ENCODE peak calls at places on chromosome 1, in nine cellular contexts. F, U, C, B, H, J, G, R and I are unnamed samples. For H3K4me1, the result is how much of the 10 kb centered on the place peaks cover.

GRCh38 chr1:164534863-164535590 is 24.0 kb upstream of the PBX1 start:
- DNase-seq in F (no peak), U (peak), C (no peak), B (no peak), H (no peak), J (no peak), G (no peak), R (no peak), I (no peak)

GRCh38 chr1:42931911-42932422 is 26.7 kb downstream of the SLC2A1 start:
- DNase-seq in F (no peak), U (no peak), C (peak), B (peak), H (peak), J (peak), G (no peak), R (peak), I (peak)

GRCh38 chr1:3919706-3920105 is 19.6 kb upstream of the C1orf174 start:
- DNase-seq in F (no peak), U (no peak), C (no peak), B (no peak), H (no peak), J (peak), G (no peak), R (no peak), I (no peak)

GRCh38 chr1:62420214-62420613 is 16.6 kb upstream of the USP1 start:
- DNase-seq in F (no peak), U (no peak), C (no peak), B (no peak), H (no peak), J (no peak), G (no peak), R (no peak), I (no peak)

GRCh38 chr1:152461544-152461943 is 47.5 kb upstream of the CRNN start:
- DNase-seq in F (no peak), U (no peak), C (peak), B (no peak), H (peak), J (no peak), G (peak), R (peak), I (peak)

GRCh38 chr1:46491500-46492268 is 2.0 kb downstream of the DMBX1 start:
- DNase-seq in F (no peak), U (no peak), C (no peak), B (no peak), H (no peak), J (no peak), G (no peak), R (no peak), I (no peak)

GRCh38 chr1:39085174-39085573 is 59.0 kb downstream of the NDUFS5 start:
- DNase-seq in F (no peak), U (no peak), C (no peak), B (no peak), H (no peak), J (no peak), G (no peak), R (no peak), I (no peak)

GRCh38 chr1:97489834-97490233 is 431.0 kb downstream of the DPYD start:
- DNase-seq in F (no peak), U (no peak), C (no peak), B (no peak), H (no peak), J (no peak), G (peak), R (no peak), I (no peak)

GRCh38 chr1:206784471-206784903 is 12.2 kb upstream of the IL10 start:
- DNase-seq in F (no peak), U (no peak), C (no peak), B (no peak), H (peak), J (no peak), G (no peak), R (peak), I (peak)

DNA sequence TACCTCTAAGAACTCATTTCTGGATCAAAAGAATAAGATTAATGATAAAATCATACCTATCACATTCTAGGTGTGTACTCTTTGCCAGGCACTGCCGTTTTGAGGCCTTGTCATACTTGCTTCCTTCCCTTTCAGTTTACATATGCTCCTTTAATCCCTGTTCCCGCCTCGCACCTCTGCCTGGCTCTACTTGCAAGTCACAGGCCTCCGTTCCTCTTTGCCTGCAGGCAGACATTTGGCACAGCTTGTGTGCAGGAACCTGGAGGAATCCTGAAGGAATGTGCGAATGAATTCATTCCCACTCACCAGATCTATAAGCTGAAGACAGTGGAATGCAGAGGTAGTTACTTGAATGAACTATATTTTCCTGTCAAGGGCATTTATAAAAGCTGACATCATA is 13.8 kb downstream of the WLS start:
- DNase-seq in F (no peak), U (peak), C (peak), B (peak), H (no peak), J (no peak), G (no peak), R (no peak), I (no peak)
- H3K4me1 ChIP-seq in F (under half), U (under half), C (half or more), B (under half), H (under half), J (under half), G (under half), R (under half), I (under half)

DNA sequence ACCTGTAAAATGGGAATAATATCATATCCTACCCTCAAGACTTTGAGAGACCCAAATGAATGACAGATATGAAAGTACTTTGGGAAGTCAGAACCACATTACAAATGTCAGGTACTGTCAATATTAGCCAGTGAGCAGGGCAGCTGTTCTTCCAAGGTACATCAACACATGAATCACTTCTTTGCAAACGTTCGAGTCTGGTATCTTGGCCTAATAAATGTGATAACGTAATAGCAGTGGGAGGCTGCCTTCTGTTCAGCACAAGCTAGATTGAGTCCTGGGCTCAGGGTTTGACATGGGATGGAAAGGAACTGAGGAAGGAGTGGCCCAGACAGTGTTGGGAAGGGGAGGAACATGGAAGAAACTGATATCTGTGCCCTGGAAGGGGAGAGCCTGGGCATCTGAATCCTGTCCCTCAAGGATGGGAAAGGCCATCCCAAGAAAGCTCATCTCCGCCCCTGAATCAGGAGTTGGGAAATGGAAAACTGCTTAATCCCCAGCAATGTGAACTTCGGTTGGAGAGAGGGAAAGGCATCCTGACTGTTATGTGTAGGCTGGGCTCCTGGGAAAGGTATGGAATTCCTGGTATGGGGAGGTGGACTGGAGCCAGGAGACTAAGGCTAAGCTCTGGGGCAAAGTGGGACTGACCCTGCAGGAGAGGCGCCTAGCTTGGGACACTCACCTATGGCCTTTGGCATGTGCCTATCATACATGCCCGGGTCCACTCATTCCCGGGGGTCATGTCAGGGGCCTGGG is 14.3 kb downstream of the KCNC4 start:
- DNase-seq in F (no peak), U (peak), C (no peak), B (no peak), H (no peak), J (no peak), G (no peak), R (no peak), I (no peak)
- H3K27ac ChIP-seq in F (no peak), U (no peak), C (no peak), B (no peak), H (no peak), J (no peak), G (no peak), R (no peak), I (no peak)

GRCh38 chr1:29324771-29325351 is 88.5 kb downstream of the PTPRU start:
- DNase-seq in F (no peak), U (peak), C (no peak), B (no peak), H (no peak), J (peak), G (no peak), R (no peak), I (no peak)
- H3K4me3 ChIP-seq in F (no peak), U (no peak), C (no peak), B (no peak), H (no peak), J (no peak), G (no peak), R (no peak), I (no peak)

GRCh38 chr1:12341667-12342066 is 111.8 kb downstream of the VPS13D start:
- DNase-seq in F (no peak), U (no peak), C (no peak), B (no peak), H (peak), J (no peak), G (no peak), R (peak), I (no peak)

GRCh38 chr1:12342261-12343003 is 112.6 kb downstream of the VPS13D start:
- DNase-seq in F (no peak), U (peak), C (peak), B (no peak), H (no peak), J (no peak), G (no peak), R (no peak), I (no peak)

GRCh38 chr1:12344611-12345299 is 114.9 kb downstream of the VPS13D start:
- DNase-seq in F (peak), U (no peak), C (no peak), B (no peak), H (no peak), J (peak), G (no peak), R (no peak), I (no peak)

GRCh38 chr1:12345350-12346217 is 115.8 kb downstream of the VPS13D start:
- DNase-seq in F (no peak), U (no peak), C (no peak), B (no peak), H (peak), J (no peak), G (no peak), R (peak), I (no peak)

DNA sequence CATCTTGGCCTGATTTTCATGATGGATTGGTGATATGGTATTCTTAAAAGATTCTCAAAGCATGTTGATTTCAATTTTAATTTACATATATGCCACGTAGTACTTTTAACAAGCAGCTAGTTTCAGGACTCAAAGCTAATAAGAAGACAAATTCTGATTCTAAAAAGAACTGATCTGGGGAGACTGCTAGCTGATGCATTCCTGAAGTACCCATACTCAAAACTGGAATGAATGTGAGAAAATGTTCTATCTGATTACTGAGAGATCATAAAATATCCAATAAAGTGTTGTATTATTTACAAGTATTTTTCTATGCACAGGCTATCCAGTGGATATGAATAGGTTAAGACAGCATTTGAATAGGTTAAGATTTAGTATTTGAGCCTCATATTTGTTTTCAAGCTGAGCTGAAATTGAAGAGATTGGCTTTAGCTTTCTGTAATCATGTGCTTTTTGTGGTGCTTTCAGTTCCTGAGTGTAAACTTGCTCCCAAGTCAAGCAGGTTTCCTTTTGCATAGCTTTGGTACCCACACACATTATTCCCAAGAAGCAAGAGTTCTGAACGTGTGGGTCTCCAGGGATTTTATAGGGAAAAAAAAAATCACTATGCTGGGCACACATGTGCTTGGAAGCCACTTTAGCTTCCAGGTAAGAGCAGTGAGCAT is 114.1 kb downstream of the VPS13D start:
- DNase-seq in F (no peak), U (no peak), C (no peak), B (no peak), H (no peak), J (no peak), G (no peak), R (no peak), I (no peak)
- H3K4me1 ChIP-seq in F (under half), U (under half), C (half or more), B (under half), H (under half), J (under half), G (under half), R (half or more), I (under half)

GRCh38 chr1:160410412-160411005 is 10.1 kb downstream of the VANGL2 start:
- DNase-seq in F (no peak), U (peak), C (no peak), B (no peak), H (no peak), J (no peak), G (peak), R (no peak), I (no peak)
- H3K27ac ChIP-seq in F (no peak), U (peak), C (no peak), B (no peak), H (no peak), J (no peak), G (no peak), R (no peak), I (no peak)

DNA sequence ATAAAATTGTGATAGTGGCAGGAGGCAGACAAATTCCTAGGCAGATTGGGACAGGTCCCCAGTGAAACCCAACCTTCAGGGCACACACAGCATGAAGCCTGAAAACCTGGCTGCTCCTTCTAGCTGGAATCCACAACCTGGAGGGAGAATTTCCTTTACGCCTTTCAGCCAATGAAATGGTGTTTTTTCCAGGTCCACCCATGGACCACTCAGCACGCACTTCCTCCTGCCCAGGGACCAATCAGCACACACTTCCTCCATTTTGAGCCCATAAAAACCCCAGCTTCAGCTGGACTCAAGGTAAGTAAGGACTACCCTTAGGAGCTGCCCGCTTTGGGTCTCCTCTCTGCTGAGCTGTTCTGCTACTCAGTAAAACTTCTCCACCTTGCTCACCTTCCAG is 120.1 kb downstream of the AKT3 start:
- DNase-seq in F (no peak), U (no peak), C (no peak), B (no peak), H (no peak), J (no peak), G (no peak), R (no peak), I (no peak)
- H3K4me3 ChIP-seq in F (no peak), U (no peak), C (no peak), B (no peak), H (no peak), J (no peak), G (no peak), R (no peak), I (no peak)

GRCh38 chr1:169484683-169485426 is 889 bp downstream of the SLC19A2 start:
- DNase-seq in F (peak), U (peak), C (peak), B (peak), H (no peak), J (peak), G (peak), R (peak), I (peak)
- H3K4me1 ChIP-seq in F (under half), U (under half), C (half or more), B (under half), H (under half), J (under half), G (under half), R (under half), I (under half)